ENCODE peak calls at places on chromosomes 1 and 21, in five cellular contexts. X is ureter; A is activated CD4-positive, alpha-beta T cell treated with anti-CD3 and anti-CD28 coated beads for 48 hours; O is GM03348; D is transverse colon. I is an unnamed sample.

GRCh38 chr1:199243423-199244061 is 604.7 kb downstream of the PTPRC start:
- DNase-seq in X (no peak), A (peak), O (peak), D (peak), I (no peak)

GRCh38 chr1:39826583-39826982 is 37.9 kb upstream of the BMP8B start:
- DNase-seq in X (no peak), A (no peak), O (no peak), D (no peak), I (no peak)

GRCh38 chr1:28249013-28249870 is 10.1 kb upstream of the SESN2 start:
- DNase-seq in X (peak), A (peak), O (peak), D (peak), I (no peak)

GRCh38 chr1:8013800-8014199 is 12.3 kb downstream of the ERRFI1 start:
- DNase-seq in X (no peak), A (no peak), O (no peak), D (no peak), I (no peak)

GRCh38 chr1:61782771-61783170 is 40.5 kb downstream of the PATJ start:
- DNase-seq in X (no peak), A (peak), O (no peak), D (peak), I (no peak)

GRCh38 chr1:32755098-32755809 is 52.7 kb upstream of the SYNC start:
- DNase-seq in X (no peak), A (no peak), O (no peak), D (no peak), I (peak)

GRCh38 chr1:94094466-94095111 is 26.4 kb downstream of the ABCA4 start:
- DNase-seq in X (peak), A (no peak), O (peak), D (peak), I (peak)

GRCh38 chr1:61133048-61134019 is 51.0 kb downstream of the NFIA start:
- DNase-seq in X (no peak), A (no peak), O (no peak), D (no peak), I (no peak)

GRCh38 chr21:34077888-34078287 is 4.5 kb downstream of the MRPS6 start:
- DNase-seq in X (no peak), A (no peak), O (no peak), D (no peak), I (no peak)

GRCh38 chr21:14383596-14384210 is 757 bp upstream of the HSPA13 start:
- DNase-seq in X (no peak), A (peak), O (peak), D (no peak), I (no peak)

GRCh38 chr1:35807614-35808375 is at the start of gene AGO4:
- DNase-seq in X (peak), A (peak), O (peak), D (peak), I (peak)

GRCh38 chr1:111976332-111976731 is 13.1 kb downstream of the KCND3 start:
- DNase-seq in X (no peak), A (no peak), O (no peak), D (no peak), I (no peak)

GRCh38 chr1:230581446-230582079 is 60.7 kb upstream of the COG2 start:
- DNase-seq in X (no peak), A (no peak), O (no peak), D (no peak), I (no peak)

GRCh38 chr1:85578321-85579295 is 2.0 kb upstream of the CCN1 start:
- DNase-seq in X (no peak), A (no peak), O (peak), D (no peak), I (no peak)

GRCh38 chr1:25617626-25618432 is 1.2 kb downstream of the MAN1C1 start:
- DNase-seq in X (peak), A (peak), O (peak), D (no peak), I (peak)

GRCh38 chr21:31484219-31484618 is 140.2 kb upstream of the TIAM1 start:
- DNase-seq in X (no peak), A (no peak), O (no peak), D (no peak), I (no peak)

GRCh38 chr1:197173571-197174482 is 27.4 kb upstream of the ASPM start:
- DNase-seq in X (no peak), A (no peak), O (peak), D (no peak), I (no peak)

GRCh38 chr1:170804879-170805278 is 130.5 kb upstream of the MROH9 start:
- DNase-seq in X (no peak), A (no peak), O (no peak), D (no peak), I (no peak)

GRCh38 chr1:114627107-114627506 is 42.7 kb downstream of the DENND2C start:
- DNase-seq in X (no peak), A (no peak), O (no peak), D (no peak), I (no peak)

GRCh38 chr1:85048296-85049064 is at the start of gene MCOLN3:
- DNase-seq in X (no peak), A (peak), O (peak), D (peak), I (peak)

GRCh38 chr1:86981482-86982311 is 67.3 kb downstream of the HS2ST1 start:
- DNase-seq in X (no peak), A (no peak), O (no peak), D (no peak), I (no peak)

GRCh38 chr1:41442697-41443251 is 41.7 kb downstream of the EDN2 start:
- DNase-seq in X (peak), A (no peak), O (peak), D (no peak), I (no peak)

GRCh38 chr21:27653481-27653880 is 686.6 kb upstream of the ADAMTS5 start:
- DNase-seq in X (no peak), A (no peak), O (no peak), D (no peak), I (no peak)

I was measured in ovary.